ENCODE peak calls at places on chromosomes 6 and 20, in six cellular contexts. H is caudate nucleus; D is AML-193; E is T-helper 2 cell; M is stimulated activated CD4-positive, alpha-beta T cell treated with anti-CD3 and anti-CD28 coated beads, Interleukin-1b, Interleukin-23, amount 100 ng/mL, for 24 hours; W is SK-N-SH. I is an unnamed sample.

GRCh38 chr6:31734703-31735500 is 1.4 kb downstream of the CLIC1 start:
- DNase-seq in H (no peak), D (peak), E (peak), M (no peak), W (no peak), I (peak)

GRCh38 chr6:157323924-157324276 is 581 bp upstream of the TMEM242 start:
- DNase-seq in H (no peak), D (no peak), E (no peak), M (no peak), W (peak), I (peak)

GRCh38 chr20:53711333-53712211 is 117.9 kb upstream of the ZNF217 start:
- DNase-seq in H (no peak), D (no peak), E (no peak), M (no peak), W (no peak), I (no peak)

GRCh38 chr20:3980260-3981131 is 34.9 kb downstream of the RNF24 start:
- DNase-seq in H (no peak), D (no peak), E (no peak), M (no peak), W (peak), I (peak)

GRCh38 chr6:141482773-141483172 is 650.0 kb upstream of the GJE1 start:
- DNase-seq in H (no peak), D (peak), E (no peak), M (no peak), W (no peak), I (peak)

GRCh38 chr6:154513601-154514320 is 3.3 kb upstream of the CNKSR3 start:
- DNase-seq in H (no peak), D (no peak), E (no peak), M (no peak), W (peak), I (no peak)

GRCh38 chr20:62740286-62741141 is 31.9 kb downstream of the NTSR1 start:
- DNase-seq in H (no peak), D (peak), E (peak), M (peak), W (no peak), I (peak)

GRCh38 chr20:32018269-32019155 is 8.3 kb downstream of the CCM2L start:
- DNase-seq in H (no peak), D (no peak), E (peak), M (no peak), W (peak), I (peak)

GRCh38 chr6:160073272-160073671 is 48.3 kb upstream of the SLC22A1 start:
- DNase-seq in H (no peak), D (no peak), E (no peak), M (no peak), W (no peak), I (no peak)

GRCh38 chr20:37524859-37525708 is 2.6 kb downstream of the BLCAP start:
- DNase-seq in H (no peak), D (no peak), E (no peak), M (no peak), W (no peak), I (peak)

GRCh38 chr20:41357424-41358163 is 9.0 kb downstream of the EMILIN3 start:
- DNase-seq in H (no peak), D (no peak), E (no peak), M (no peak), W (no peak), I (no peak)

GRCh38 chr6:3489032-3489757 is 32.3 kb upstream of the SLC22A23 start:
- DNase-seq in H (no peak), D (no peak), E (no peak), M (no peak), W (no peak), I (no peak)

GRCh38 chr20:60262967-60263603 is 304.9 kb downstream of the CDH26 start:
- DNase-seq in H (no peak), D (peak), E (peak), M (peak), W (peak), I (peak)

GRCh38 chr6:138007014-138007472 is 100.2 kb downstream of the PERP start:
- DNase-seq in H (no peak), D (peak), E (no peak), M (no peak), W (peak), I (peak)

GRCh38 chr6:114084327-114084890 is 113.5 kb upstream of the HDAC2 start:
- DNase-seq in H (no peak), D (no peak), E (no peak), M (no peak), W (no peak), I (no peak)

GRCh38 chr6:42222450-42222849 is 4.8 kb upstream of the MRPS10 start:
- DNase-seq in H (no peak), D (no peak), E (no peak), M (no peak), W (no peak), I (no peak)

GRCh38 chr6:54156650-54157250 is 45.5 kb downstream of the MLIP start:
- DNase-seq in H (no peak), D (no peak), E (no peak), M (no peak), W (no peak), I (no peak)

GRCh38 chr6:4274382-4275082 is 139.2 kb upstream of the ECI2 start:
- DNase-seq in H (no peak), D (no peak), E (no peak), M (no peak), W (no peak), I (no peak)